ENCODE peak calls at places on chromosomes 3 and 15, in seven cellular contexts. R is colonic mucosa, J is esophagus squamous epithelium, B is endothelial cell, U is IMR-90, K is body of pancreas, X is astrocyte of the cerebellum. Z is an unnamed sample.

GRCh38 chr15:65055201-65055870 is 10.1 kb downstream of the SLC51B start:
- DNase-seq in U (peak; percentile 45), X (peak; percentile 71), J (no peak), B (no peak), K (no peak), R (peak; percentile 75), Z (no peak)

GRCh38 chr15:89385596-89386242 is 51.1 kb upstream of the POLG start:
- DNase-seq in X (peak; percentile 85), J (no peak), B (no peak), R (no peak), U (no peak), K (no peak), Z (no peak)

GRCh38 chr15:48331796-48332641 is 790 bp downstream of the DUT start:
- DNase-seq in X (peak; percentile 5), B (peak; percentile 48), U (peak; percentile 42), K (peak; percentile 66), J (peak; percentile 55), R (peak; percentile 74), Z (no peak)

GRCh38 chr3:93931597-93932229 is 42.0 kb downstream of the PROS1 start:
- DNase-seq in B (no peak), K (no peak), J (no peak), U (no peak), X (no peak), R (no peak), Z (no peak)

GRCh38 chr3:50671331-50671730 is 3.4 kb upstream of the DOCK3 start:
- DNase-seq in B (no peak), J (no peak), U (peak; percentile 74), K (no peak), X (peak; percentile 64), R (no peak), Z (peak; percentile 19)

GRCh38 chr3:63948995-63949394 is 36.8 kb upstream of the SCAANT1 start:
- DNase-seq in U (peak; percentile 74), B (no peak), X (peak; percentile 27), J (no peak), R (no peak), K (no peak), Z (no peak)

GRCh38 chr3:68740087-68740486 is 192.3 kb downstream of the TAFA4 start:
- DNase-seq in J (no peak), X (no peak), U (no peak), B (no peak), K (no peak), R (no peak), Z (no peak)

GRCh38 chr15:67030036-67030762 is 35.2 kb upstream of the SMAD3 start:
- DNase-seq in J (no peak), K (no peak), U (no peak), R (peak; percentile 53), B (no peak), X (no peak), Z (no peak)

GRCh38 chr3:183819831-183820230 is 5.5 kb downstream of the MAP6D1 start:
- DNase-seq in R (no peak), U (no peak), J (no peak), K (no peak), X (no peak), B (no peak), Z (no peak)

GRCh38 chr15:78077860-78078187 is 313 bp upstream of the TBC1D2B start:
- DNase-seq in X (no peak), K (no peak), B (no peak), R (no peak), U (no peak), J (no peak), Z (no peak)

GRCh38 chr3:53040361-53040820 is 5.5 kb downstream of the SFMBT1 start:
- DNase-seq in K (no peak), J (no peak), X (no peak), B (no peak), U (peak; percentile 18), R (no peak), Z (no peak)

GRCh38 chr3:42402394-42403100 is 7.9 kb downstream of the LYZL4 start:
- DNase-seq in R (no peak), J (no peak), U (no peak), K (no peak), B (no peak), X (peak; percentile 2), Z (no peak)

GRCh38 chr3:40024526-40024925 is 215.1 kb downstream of the MYRIP start:
- DNase-seq in U (no peak), X (no peak), B (no peak), K (no peak), R (no peak), J (no peak), Z (no peak)

GRCh38 chr3:114709102-114709501 is 415.3 kb downstream of the TIGIT start:
- DNase-seq in R (no peak), K (no peak), X (no peak), B (no peak), U (peak; percentile 72), J (no peak), Z (no peak)

GRCh38 chr3:143433787-143434378 is 314.3 kb downstream of the CHST2 start:
- DNase-seq in R (peak; percentile 42), B (no peak), J (no peak), K (no peak), U (no peak), X (no peak), Z (no peak)

GRCh38 chr15:77769700-77770099 is 137.0 kb upstream of the LINGO1 start:
- DNase-seq in B (no peak), J (no peak), K (no peak), U (no peak), X (no peak), R (no peak), Z (no peak)

GRCh38 chr3:186510374-186511079 is 33.7 kb downstream of the CRYGS start:
- DNase-seq in U (no peak), R (no peak), K (no peak), B (no peak), X (peak; percentile 16), J (no peak), Z (no peak)
- TF ChIP-seq CTCF in U (no peak), R (no peak), K (no peak), B (no peak), X (peak; percentile 16), J (no peak), Z (no peak)

GRCh38 chr3:100647673-100648072 is 38.3 kb downstream of the ADGRG7 start:
- DNase-seq in B (no peak), J (no peak), X (no peak), K (no peak), R (no peak), U (no peak), Z (no peak)

GRCh38 chr3:100653731-100654309 is 44.4 kb downstream of the ADGRG7 start:
- DNase-seq in J (no peak), B (no peak), X (no peak), K (no peak), U (no peak), R (no peak), Z (no peak)

GRCh38 chr3:100647171-100647570 is 37.8 kb downstream of the ADGRG7 start:
- DNase-seq in X (no peak), B (no peak), R (no peak), U (no peak), J (no peak), K (no peak), Z (no peak)

GRCh38 chr3:100645913-100646312 is 36.5 kb downstream of the ADGRG7 start:
- DNase-seq in K (no peak), X (no peak), J (no peak), B (no peak), R (no peak), U (no peak), Z (no peak)

DNA sequence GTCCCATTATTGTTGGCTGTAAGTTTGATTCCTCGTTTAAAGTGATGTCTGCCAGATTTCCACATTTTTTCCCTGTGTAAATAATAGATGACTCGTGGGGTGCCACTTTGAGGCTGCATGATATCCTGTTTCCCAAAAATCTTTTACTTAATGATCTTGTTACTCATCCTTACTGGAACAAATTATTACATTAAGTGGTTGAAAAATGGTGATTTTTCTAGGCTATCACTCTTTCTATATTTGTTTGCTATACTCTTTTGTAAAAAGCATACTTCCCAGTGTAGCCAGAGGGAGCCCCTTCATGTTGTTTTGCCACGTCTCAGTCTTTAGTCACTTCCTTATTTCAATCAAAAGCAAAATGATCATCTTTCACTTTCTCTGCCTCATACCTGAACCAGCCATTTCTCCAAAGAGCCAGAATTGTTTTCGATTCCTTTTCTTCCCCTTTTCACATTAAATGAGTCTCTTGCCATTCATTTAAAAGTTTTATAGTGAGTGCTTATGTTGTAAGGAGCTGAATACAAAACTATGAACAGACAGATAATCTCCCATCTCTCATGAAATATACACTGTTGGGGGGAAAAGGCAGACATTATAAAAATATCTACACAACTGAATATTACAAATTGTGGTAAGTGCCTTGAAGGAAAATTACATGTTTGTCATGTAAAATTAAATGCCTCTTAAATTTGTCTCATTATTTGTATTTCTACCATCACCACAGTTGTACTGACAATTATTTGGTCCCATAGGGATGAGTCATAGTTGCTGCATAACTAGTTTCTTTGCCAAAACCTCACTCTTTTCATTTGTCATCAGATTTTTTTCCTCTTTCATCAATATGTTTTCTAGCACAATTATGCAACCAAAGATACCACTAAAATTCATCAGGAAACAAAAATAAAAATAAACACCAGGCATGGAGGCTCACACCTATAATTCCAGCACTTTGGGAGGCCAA is 41.5 kb downstream of the ADGRG7 start:
- DNase-seq in X (peak; percentile 46), J (no peak), R (no peak), U (peak; percentile 54), B (no peak), K (no peak), Z (no peak)
- TF ChIP-seq CTCF in X (peak; percentile 18), J (no peak), R (no peak), U (no peak), B (no peak), K (no peak), Z (peak; percentile 13)

GRCh38 chr15:51801391-51801835 is 28.0 kb upstream of the TMOD3 start:
- DNase-seq in U (peak; percentile 18), B (peak; percentile 40), J (no peak), K (no peak), X (peak; percentile 34), R (no peak), Z (no peak)
- TF ChIP-seq CTCF in U (peak; percentile 41), B (peak; percentile 34), J (no peak), K (peak; percentile 32), X (peak; percentile 80), R (no peak), Z (peak; percentile 51)

GRCh38 chr15:41894791-41895463 is 1.1 kb upstream of the SPTBN5 start:
- DNase-seq in R (peak; percentile 43), J (peak; percentile 11), X (peak; percentile 20), K (peak; percentile 82), U (peak; percentile 78), B (no peak), Z (no peak)

GRCh38 chr15:41896566-41896965 is 2.7 kb upstream of the SPTBN5 start:
- DNase-seq in B (no peak), U (no peak), X (no peak), K (no peak), R (no peak), J (no peak), Z (no peak)

GRCh38 chr15:41894251-41894790 is 468 bp upstream of the SPTBN5 start:
- DNase-seq in K (no peak), J (no peak), X (no peak), B (no peak), R (no peak), U (no peak), Z (no peak)

GRCh38 chr15:41895957-41896356 is 2.1 kb upstream of the SPTBN5 start:
- DNase-seq in X (no peak), U (no peak), J (no peak), K (no peak), R (no peak), B (no peak), Z (no peak)

DNA sequence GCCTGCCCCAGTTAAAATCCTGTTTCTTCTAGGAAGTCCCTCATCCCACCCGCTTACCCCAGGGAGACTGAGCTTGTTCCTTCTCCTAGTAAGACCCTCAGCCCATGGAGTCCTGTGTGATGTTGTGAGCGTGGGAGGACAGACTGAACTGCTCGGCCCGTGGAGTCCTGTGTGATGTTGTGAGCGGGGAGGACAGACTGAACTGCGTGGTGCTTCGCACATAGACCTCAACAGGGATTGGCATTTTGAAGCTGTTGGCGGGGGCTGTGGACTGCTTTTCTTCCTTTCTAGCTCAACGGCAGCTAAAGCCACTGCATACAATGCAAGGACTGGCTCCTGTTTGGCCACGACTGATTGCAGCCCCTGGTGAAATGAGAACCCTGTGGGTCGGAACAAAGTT is 1.6 kb upstream of the SPTBN5 start:
- DNase-seq in K (no peak), J (no peak), R (no peak), X (no peak), U (no peak), B (no peak), Z (no peak)
- TF ChIP-seq CTCF in K (no peak), J (no peak), R (no peak), X (no peak), U (no peak), B (no peak), Z (no peak)